ENCODE peak calls at places on chromosomes 12 and 14, in ten cellular contexts. I is foreskin fibroblast; O is NB4; N is foreskin keratinocyte; A is psoas muscle; F is astrocyte of the cerebellum; X is CD4-positive, alpha-beta T cell; C is cardiac fibroblast; T is endothelial cell; U is left ventricle myocardium inferior. D is an unnamed sample.

GRCh38 chr12:87816186-87816585 is 213.0 kb downstream of the C12orf50 start:
- DNase-seq in I (no peak), O (no peak), N (no peak), A (no peak), F (peak), X (no peak), C (peak), T (no peak), U (no peak), D (no peak)

GRCh38 chr12:117367006-117367638 is 5.7 kb upstream of the NOS1 start:
- DNase-seq in I (peak), O (peak), N (peak), A (peak), F (peak), X (no peak), C (peak), T (peak), U (peak), D (no peak)

GRCh38 chr14:91866061-91866460 is 1.3 kb downstream of the TC2N start:
- DNase-seq in I (peak), O (no peak), N (no peak), A (no peak), F (peak), X (no peak), C (peak), T (no peak), U (no peak), D (no peak)

GRCh38 chr12:120240495-120240833 is 25.1 kb downstream of the PXN start:
- DNase-seq in I (peak), O (no peak), N (no peak), A (no peak), F (no peak), X (no peak), C (no peak), T (no peak), U (no peak), D (no peak)

GRCh38 chr14:99408286-99408970 is 72.2 kb downstream of the SETD3 start:
- DNase-seq in I (no peak), O (no peak), N (no peak), A (no peak), F (no peak), X (no peak), C (no peak), T (no peak), U (no peak), D (no peak)

GRCh38 chr12:132359551-132359950 is 30.2 kb upstream of the GALNT9 start:
- DNase-seq in I (no peak), O (no peak), N (no peak), A (no peak), F (no peak), X (no peak), C (no peak), T (no peak), U (no peak), D (no peak)

GRCh38 chr12:77433799-77434198 is 368.4 kb upstream of the E2F7 start:
- DNase-seq in I (peak), O (no peak), N (no peak), A (no peak), F (no peak), X (no peak), C (no peak), T (no peak), U (no peak), D (no peak)

GRCh38 chr12:131829795-131830334 is 1.7 kb downstream of the MMP17 start:
- DNase-seq in I (no peak), O (peak), N (no peak), A (no peak), F (no peak), X (no peak), C (no peak), T (no peak), U (no peak), D (no peak)

GRCh38 chr14:96554315-96554910 is 52.2 kb downstream of the PAPOLA start:
- DNase-seq in I (no peak), O (no peak), N (no peak), A (no peak), F (no peak), X (no peak), C (no peak), T (no peak), U (no peak), D (no peak)

GRCh38 chr14:47917344-47917954 is 242.0 kb upstream of the MDGA2 start:
- DNase-seq in I (peak), O (peak), N (peak), A (no peak), F (peak), X (no peak), C (peak), T (peak), U (no peak), D (no peak)

GRCh38 chr12:110304061-110304551 is 23.1 kb downstream of the ATP2A2 start:
- DNase-seq in I (peak), O (no peak), N (peak), A (no peak), F (no peak), X (no peak), C (peak), T (no peak), U (no peak), D (no peak)

GRCh38 chr12:104957388-104958008 is 592 bp downstream of the SLC41A2 start:
- DNase-seq in I (peak), O (peak), N (no peak), A (peak), F (no peak), X (no peak), C (no peak), T (no peak), U (peak), D (no peak)

GRCh38 chr14:45610303-45610702 is 357.3 kb upstream of the MIS18BP1 start:
- DNase-seq in I (peak), O (no peak), N (no peak), A (no peak), F (no peak), X (no peak), C (peak), T (no peak), U (no peak), D (no peak)

GRCh38 chr12:21276826-21277225 is 57.9 kb downstream of the SLCO1A2 start:
- DNase-seq in I (no peak), O (no peak), N (no peak), A (no peak), F (no peak), X (no peak), C (no peak), T (no peak), U (no peak), D (no peak)

GRCh38 chr14:67440513-67440912 is 28.5 kb upstream of the PLEK2 start:
- DNase-seq in I (no peak), O (no peak), N (no peak), A (no peak), F (no peak), X (no peak), C (no peak), T (no peak), U (no peak), D (no peak)

GRCh38 chr14:76500011-76500410 is 124.1 kb downstream of the ESRRB start:
- DNase-seq in I (peak), O (no peak), N (no peak), A (no peak), F (no peak), X (no peak), C (peak), T (no peak), U (no peak), D (peak)

GRCh38 chr12:5627053-5627630 is 195.2 kb downstream of the NTF3 start:
- DNase-seq in I (no peak), O (no peak), N (no peak), A (no peak), F (no peak), X (no peak), C (no peak), T (no peak), U (no peak), D (no peak)

GRCh38 chr12:94152292-94153083 is 4.1 kb downstream of the PLXNC1 start:
- DNase-seq in I (no peak), O (no peak), N (no peak), A (no peak), F (no peak), X (no peak), C (no peak), T (no peak), U (no peak), D (peak)

GRCh38 chr12:68240975-68241374 is 12.4 kb downstream of the IL22 start:
- DNase-seq in I (peak), O (peak), N (no peak), A (no peak), F (no peak), X (peak), C (peak), T (no peak), U (no peak), D (no peak)

GRCh38 chr12:29499235-29499634 is 1.7 kb upstream of the OVCH1 start:
- DNase-seq in I (no peak), O (no peak), N (no peak), A (no peak), F (no peak), X (no peak), C (peak), T (no peak), U (no peak), D (no peak)

GRCh38 chr12:104121001-104121400 is 17.0 kb downstream of the NFYB start:
- DNase-seq in I (peak), O (no peak), N (peak), A (no peak), F (no peak), X (no peak), C (peak), T (no peak), U (no peak), D (no peak)

GRCh38 chr14:103121161-103121845 is 2.0 kb upstream of the TNFAIP2 start:
- DNase-seq in I (peak), O (peak), N (no peak), A (peak), F (no peak), X (no peak), C (peak), T (no peak), U (peak), D (peak)

GRCh38 chr14:32706672-32707071 is 232.0 kb upstream of the NPAS3 start:
- DNase-seq in I (no peak), O (no peak), N (no peak), A (no peak), F (no peak), X (no peak), C (no peak), T (no peak), U (no peak), D (no peak)

GRCh38 chr14:35879654-35880249 is 53.6 kb downstream of the BRMS1L start:
- DNase-seq in I (peak), O (peak), N (no peak), A (no peak), F (no peak), X (no peak), C (peak), T (no peak), U (no peak), D (no peak)

GRCh38 chr14:86683525-86683924 is 1153.6 kb downstream of the FLRT2 start:
- DNase-seq in I (peak), O (no peak), N (no peak), A (no peak), F (no peak), X (no peak), C (no peak), T (no peak), U (no peak), D (no peak)

GRCh38 chr12:31650927-31651326 is 8.6 kb upstream of the ETFBKMT start:
- DNase-seq in I (peak), O (no peak), N (no peak), A (no peak), F (no peak), X (no peak), C (no peak), T (no peak), U (no peak), D (no peak)

GRCh38 chr14:46245281-46245680 is 406.3 kb downstream of the RPL10L start:
- DNase-seq in I (no peak), O (no peak), N (no peak), A (no peak), F (no peak), X (no peak), C (no peak), T (no peak), U (no peak), D (no peak)

DNA sequence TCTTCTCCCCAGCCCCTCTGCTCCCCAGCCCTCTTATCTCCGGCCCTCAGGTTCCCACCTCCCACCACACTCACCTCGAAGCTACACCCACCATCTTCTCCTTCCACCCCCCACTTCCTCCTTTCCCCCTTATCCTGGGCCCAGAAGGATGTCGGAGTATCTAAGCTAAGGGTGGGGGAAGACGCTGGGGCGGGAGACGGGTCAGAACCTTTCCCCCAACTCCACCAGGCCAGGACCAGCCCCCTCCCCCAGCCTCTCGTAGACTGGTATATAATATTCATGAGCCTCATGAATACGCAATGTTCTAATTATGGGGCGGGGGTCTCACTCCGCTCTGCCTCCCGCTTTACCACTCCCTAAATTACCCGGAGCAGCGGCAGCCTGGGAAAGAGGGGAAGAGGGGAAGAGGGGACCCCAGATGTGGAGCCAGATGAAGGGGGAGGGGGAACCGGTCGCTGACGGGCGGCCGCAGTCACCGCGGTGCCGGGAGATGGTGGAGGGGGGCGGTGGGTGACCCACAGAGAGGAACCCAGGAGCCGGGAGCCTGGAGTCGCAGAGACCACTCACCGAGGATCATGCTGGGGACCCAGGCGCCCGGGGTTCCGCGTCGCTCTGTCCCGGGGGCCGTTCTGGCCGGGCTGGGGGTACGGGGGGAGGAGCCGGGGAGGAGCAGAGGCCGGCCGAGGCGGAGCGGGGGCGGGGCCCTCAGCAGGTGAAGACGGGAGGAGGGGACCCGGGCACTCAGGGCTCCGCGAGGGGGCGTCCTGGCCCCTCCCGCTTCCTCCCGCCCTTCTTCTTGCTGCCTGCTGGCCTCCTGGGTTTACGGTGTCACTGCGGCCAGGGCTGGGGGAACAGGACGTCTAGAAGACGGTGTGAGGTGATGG is 6.4 kb upstream of the ZNF385A start:
- DNase-seq in I (peak), O (peak), N (no peak), A (peak), F (no peak), X (peak), C (no peak), T (peak), U (peak), D (no peak)
- TF ChIP-seq CTCF in I (no peak), O (no peak), N (peak), A (no peak), F (peak), X (peak), C (no peak), T (no peak), U (no peak), D (no peak)

GRCh38 chr12:65836419-65837197 is 12.3 kb downstream of the HMGA2 start:
- DNase-seq in I (peak), O (no peak), N (peak), A (no peak), F (no peak), X (no peak), C (peak), T (no peak), U (no peak), D (no peak)

GRCh38 chr12:65838330-65838976 is 14.2 kb downstream of the HMGA2 start:
- DNase-seq in I (no peak), O (peak), N (no peak), A (no peak), F (no peak), X (no peak), C (no peak), T (no peak), U (no peak), D (no peak)

GRCh38 chr12:65839027-65839426 is 14.7 kb downstream of the HMGA2 start:
- DNase-seq in I (no peak), O (no peak), N (no peak), A (no peak), F (no peak), X (no peak), C (no peak), T (no peak), U (no peak), D (no peak)

GRCh38 chr12:65845751-65846537 is 21.7 kb downstream of the HMGA2 start:
- DNase-seq in I (no peak), O (no peak), N (no peak), A (no peak), F (no peak), X (no peak), C (no peak), T (no peak), U (no peak), D (no peak)

GRCh38 chr12:65840793-65841670 is 16.7 kb downstream of the HMGA2 start:
- DNase-seq in I (no peak), O (no peak), N (no peak), A (no peak), F (no peak), X (no peak), C (no peak), T (no peak), U (no peak), D (no peak)
- TF ChIP-seq CTCF in I (no peak), O (no peak), N (peak), A (no peak), F (no peak), X (no peak), C (no peak), T (no peak), U (no peak), D (no peak)

GRCh38 chr12:50505386-50505827 is 622 bp downstream of the DIP2B start:
- DNase-seq in I (peak), O (peak), N (peak), A (no peak), F (no peak), X (peak), C (peak), T (no peak), U (peak), D (peak)
- TF ChIP-seq CTCF in I (no peak), O (no peak), N (no peak), A (no peak), F (no peak), X (no peak), C (no peak), T (no peak), U (no peak), D (no peak)

DNA sequence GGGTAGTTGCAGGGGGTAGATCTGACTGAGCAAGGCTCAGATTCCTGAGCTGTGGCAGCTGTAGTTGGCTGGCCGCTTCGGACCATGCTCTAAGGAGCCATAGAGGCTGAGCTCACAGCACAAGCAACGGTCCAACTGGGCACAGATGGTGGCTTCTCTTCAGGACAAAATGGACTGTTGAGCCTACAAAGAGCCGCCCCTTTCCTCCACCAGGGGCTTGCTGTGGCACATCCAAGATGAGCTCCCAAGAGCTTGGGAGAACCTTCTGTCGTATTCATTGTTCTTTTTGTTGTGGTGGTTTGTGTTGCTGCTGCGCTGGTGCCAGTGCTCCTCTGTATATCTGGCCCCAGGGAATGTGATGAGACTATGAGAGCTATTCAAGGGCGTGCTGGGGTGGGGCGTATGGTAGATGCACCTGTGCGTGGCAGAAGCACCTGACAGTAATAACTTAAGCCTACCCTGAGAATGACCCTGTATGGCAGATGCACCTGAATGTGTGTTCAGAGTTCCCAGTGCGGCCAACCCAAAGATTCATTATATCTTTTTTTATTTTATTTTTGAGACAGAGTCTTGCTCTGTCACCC is 17.8 kb upstream of the LGALS3 start:
- DNase-seq in I (no peak), O (no peak), N (no peak), A (no peak), F (no peak), X (no peak), C (no peak), T (no peak), U (no peak), D (no peak)
- TF ChIP-seq CTCF in I (no peak), O (no peak), N (no peak), A (no peak), F (peak), X (no peak), C (no peak), T (peak), U (no peak), D (no peak)

GRCh38 chr12:57993030-57993429 is 51.7 kb downstream of the ATP23 start:
- DNase-seq in I (peak), O (no peak), N (no peak), A (no peak), F (no peak), X (no peak), C (peak), T (no peak), U (no peak), D (no peak)
- TF ChIP-seq CTCF in I (peak), O (no peak), N (no peak), A (no peak), F (no peak), X (no peak), C (peak), T (no peak), U (no peak), D (no peak)

DNA sequence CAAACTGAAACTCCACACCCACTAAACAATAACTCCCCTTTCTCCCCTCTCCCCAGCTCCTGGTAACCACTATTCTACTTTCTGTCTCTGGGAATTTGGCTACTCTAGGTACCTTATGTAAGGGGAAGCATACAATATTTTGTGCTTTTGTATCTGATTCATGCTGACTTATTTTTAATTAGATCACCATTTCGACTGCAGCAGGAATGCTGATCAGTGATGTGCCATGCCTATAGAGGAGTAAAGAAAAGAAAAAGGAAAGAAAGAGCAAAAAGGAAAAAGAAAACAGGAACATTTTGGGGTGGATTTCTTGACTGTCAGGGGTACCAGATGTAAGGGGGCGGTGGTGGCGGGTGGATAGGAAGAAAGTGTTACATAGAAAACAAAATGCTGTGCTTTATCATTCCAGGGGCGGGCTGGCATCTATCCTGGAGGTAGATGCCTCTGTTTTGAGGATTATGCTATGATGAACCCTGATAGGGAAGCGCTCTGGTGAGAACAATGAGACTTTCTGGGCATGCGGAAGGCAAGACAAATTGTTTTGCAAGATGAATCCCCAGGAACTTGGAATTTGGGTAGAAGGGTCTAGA is 45.2 kb upstream of the CTDSP2 start:
- DNase-seq in I (peak), O (no peak), N (no peak), A (no peak), F (no peak), X (no peak), C (peak), T (no peak), U (no peak), D (no peak)
- TF ChIP-seq CTCF in I (no peak), O (no peak), N (no peak), A (no peak), F (no peak), X (no peak), C (no peak), T (no peak), U (no peak), D (no peak)

GRCh38 chr14:72024043-72024407 is 91.8 kb downstream of the RGS6 start:
- DNase-seq in I (no peak), O (peak), N (peak), A (no peak), F (no peak), X (no peak), C (peak), T (peak), U (no peak), D (no peak)
- TF ChIP-seq CTCF in I (peak), O (peak), N (peak), A (peak), F (peak), X (peak), C (peak), T (peak), U (peak), D (peak)

GRCh38 chr14:22613091-22613695 is 15.1 kb downstream of the ABHD4 start:
- DNase-seq in I (no peak), O (no peak), N (no peak), A (no peak), F (no peak), X (no peak), C (no peak), T (no peak), U (no peak), D (no peak)
- TF ChIP-seq CTCF in I (no peak), O (no peak), N (peak), A (no peak), F (peak), X (no peak), C (no peak), T (no peak), U (no peak), D (no peak)